ENCODE peak calls at places on chromosomes 3 and 15, in ten cellular contexts. U is epithelial cell of esophagus, N is fibroblast of the aortic adventitia, G is body of pancreas, E is fibroblast of mammary gland, P is brain microvascular endothelial cell, T is OCI-LY7, I is tibial nerve, A is HCT116, Z is Caco-2. M is an unnamed sample.

GRCh38 chr3:53725308-53725995 is 120.8 kb downstream of the CHDH start:
- DNase-seq in U (no peak), N (peak; percentile 7), G (no peak), E (no peak), P (no peak), T (no peak), I (no peak), A (no peak), Z (no peak), M (no peak)

GRCh38 chr3:72395654-72396415 is 452.4 kb downstream of the SHQ1 start:
- DNase-seq in U (no peak), N (no peak), G (no peak), E (peak; percentile 73), P (no peak), T (no peak), I (no peak), A (no peak), Z (no peak), M (no peak)

GRCh38 chr3:97835761-97836160 is 13.9 kb downstream of the CRYBG3 start:
- DNase-seq in U (peak; percentile 38), N (no peak), G (no peak), E (peak; percentile 52), P (peak; percentile 63), T (no peak), I (no peak), A (no peak), Z (no peak), M (peak; percentile 78)

GRCh38 chr3:138344754-138345153 is 3.6 kb upstream of the MRAS start:
- DNase-seq in U (no peak), N (no peak), G (peak; percentile 38), E (no peak), P (no peak), T (no peak), I (no peak), A (no peak), Z (no peak), M (no peak)

GRCh38 chr3:99934984-99935797 is 117.5 kb downstream of the CMSS1 start:
- DNase-seq in U (no peak), N (peak; percentile 57), G (no peak), E (peak; percentile 32), P (peak; percentile 21), T (no peak), I (no peak), A (no peak), Z (peak; percentile 28), M (peak; percentile 58)

GRCh38 chr15:70604671-70605070 is 158.7 kb downstream of the UACA start:
- DNase-seq in U (peak; percentile 41), N (no peak), G (no peak), E (no peak), P (no peak), T (no peak), I (no peak), A (no peak), Z (no peak), M (peak; percentile 57)

GRCh38 chr3:11494131-11494916 is 149.4 kb downstream of the VGLL4 start:
- DNase-seq in U (no peak), N (no peak), G (no peak), E (peak; percentile 57), P (no peak), T (no peak), I (no peak), A (no peak), Z (no peak), M (no peak)

GRCh38 chr3:11582123-11582968 is 61.4 kb downstream of the VGLL4 start:
- DNase-seq in U (peak; percentile 61), N (peak; percentile 95), G (peak; percentile 71), E (peak; percentile 88), P (peak; percentile 66), T (peak; percentile 31), I (peak; percentile 73), A (no peak), Z (no peak), M (peak; percentile 90)

GRCh38 chr3:39166134-39166710 is 12.8 kb upstream of the CSRNP1 start:
- DNase-seq in U (peak; percentile 92), N (peak; percentile 88), G (no peak), E (peak; percentile 93), P (peak; percentile 92), T (no peak), I (no peak), A (no peak), Z (no peak), M (peak; percentile 90)

GRCh38 chr3:141388823-141389617 is 20.7 kb downstream of the ZBTB38 start:
- DNase-seq in U (no peak), N (peak; percentile 78), G (no peak), E (peak; percentile 86), P (no peak), T (no peak), I (no peak), A (no peak), Z (no peak), M (no peak)

GRCh38 chr3:153970735-153971347 is 150.3 kb upstream of the ARHGEF26 start:
- DNase-seq in U (peak; percentile 41), N (peak; percentile 51), G (no peak), E (peak; percentile 52), P (peak; percentile 31), T (peak; percentile 4), I (no peak), A (peak; percentile 37), Z (no peak), M (peak; percentile 70)

GRCh38 chr3:112829031-112829430 is 17.6 kb downstream of the CD200R1L start:
- DNase-seq in U (no peak), N (no peak), G (no peak), E (no peak), P (no peak), T (no peak), I (no peak), A (no peak), Z (no peak), M (no peak)

GRCh38 chr15:64143276-64143675 is 8.3 kb upstream of the SNX22 start:
- DNase-seq in U (no peak), N (no peak), G (no peak), E (no peak), P (no peak), T (no peak), I (no peak), A (no peak), Z (no peak), M (no peak)
- TF ChIP-seq CTCF in U (no peak), N (no peak), G (no peak), E (no peak), P (no peak), T (peak; percentile 43), I (no peak), A (no peak), Z (no peak), M (no peak)

DNA sequence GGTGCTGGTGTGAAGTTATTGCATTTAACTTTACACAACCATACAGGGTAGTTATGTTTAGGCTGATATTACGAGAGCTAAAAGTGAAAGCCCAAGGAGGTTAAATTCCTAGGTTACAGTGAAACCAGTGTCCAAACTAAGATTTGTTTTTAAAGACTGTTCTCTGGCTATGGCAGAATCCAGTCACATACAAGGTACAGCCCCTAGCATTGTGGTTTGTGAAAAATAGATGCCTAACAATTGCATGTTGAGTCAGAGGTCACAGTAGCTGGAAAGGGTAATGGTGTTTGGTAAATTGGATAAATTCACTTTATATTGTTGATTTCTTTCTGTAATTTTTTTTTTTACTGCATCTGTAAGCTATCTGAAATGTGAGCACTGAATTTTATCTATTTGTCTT is 614.6 kb upstream of the TBL1XR1 start:
- DNase-seq in U (no peak), N (no peak), G (no peak), E (peak; percentile 47), P (no peak), T (no peak), I (no peak), A (no peak), Z (no peak), M (peak; percentile 62)
- H3K4me3 ChIP-seq in U (no peak overlapping the region), N (no peak overlapping the region), G (no peak overlapping the region), E (no peak overlapping the region), P (no peak overlapping the region), T (no peak overlapping the region), I (no peak overlapping the region), A (no peak overlapping the region), Z (no peak overlapping the region), M (no peak overlapping the region)

GRCh38 chr3:26719148-26719547 is 96.6 kb downstream of the LRRC3B start:
- DNase-seq in U (no peak), N (no peak), G (no peak), E (no peak), P (no peak), T (no peak), I (no peak), A (no peak), Z (no peak), M (no peak)

GRCh38 chr3:26718295-26718694 is 95.7 kb downstream of the LRRC3B start:
- DNase-seq in U (no peak), N (no peak), G (no peak), E (no peak), P (no peak), T (no peak), I (no peak), A (no peak), Z (no peak), M (no peak)

DNA sequence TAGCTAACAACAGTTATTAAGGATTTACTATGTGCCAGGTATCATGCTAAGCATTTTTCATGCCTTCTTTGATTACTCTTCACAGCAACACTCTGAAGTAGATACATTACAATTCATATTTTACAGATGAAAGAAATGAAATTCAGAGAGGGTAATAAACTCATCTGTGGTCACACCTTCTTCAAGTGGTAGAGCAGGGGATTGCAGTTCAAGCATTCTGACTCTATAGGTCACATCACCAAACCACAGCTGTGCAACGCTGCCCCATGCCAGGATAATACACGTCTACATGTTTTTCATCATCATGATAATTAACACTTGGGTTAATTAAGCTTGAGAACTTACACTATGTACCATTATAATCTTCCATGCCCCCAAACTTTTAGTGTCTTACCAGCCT is 98.5 kb downstream of the LRRC3B start:
- DNase-seq in U (no peak), N (no peak), G (no peak), E (no peak), P (no peak), T (no peak), I (no peak), A (no peak), Z (no peak), M (no peak)
- TF ChIP-seq CTCF in U (no peak), N (no peak), G (no peak), E (no peak), P (no peak), T (no peak), I (no peak), A (no peak), Z (no peak), M (no peak)

GRCh38 chr15:51576911-51577500 is 45.6 kb downstream of the DMXL2 start:
- DNase-seq in U (peak; percentile 85), N (peak; percentile 77), G (peak; percentile 27), E (peak; percentile 74), P (no peak), T (no peak), I (no peak), A (no peak), Z (peak; percentile 24), M (peak; percentile 86)

GRCh38 chr15:51575775-51576174 is 46.8 kb downstream of the DMXL2 start:
- DNase-seq in U (no peak), N (no peak), G (no peak), E (no peak), P (no peak), T (no peak), I (no peak), A (no peak), Z (no peak), M (no peak)

GRCh38 chr15:51579012-51579411 is 43.6 kb downstream of the DMXL2 start:
- DNase-seq in U (peak; percentile 21), N (peak; percentile 14), G (no peak), E (no peak), P (no peak), T (no peak), I (no peak), A (no peak), Z (no peak), M (peak; percentile 17)

GRCh38 chr15:51577907-51578306 is 44.7 kb downstream of the DMXL2 start:
- DNase-seq in U (no peak), N (no peak), G (no peak), E (no peak), P (no peak), T (no peak), I (no peak), A (no peak), Z (no peak), M (no peak)

GRCh38 chr15:51576451-51576850 is 46.1 kb downstream of the DMXL2 start:
- DNase-seq in U (no peak), N (no peak), G (no peak), E (no peak), P (no peak), T (no peak), I (no peak), A (no peak), Z (no peak), M (no peak)
- H3K4me3 ChIP-seq in U (no peak overlapping the region), N (no peak overlapping the region), G (no peak overlapping the region), E (no peak overlapping the region), P (no peak overlapping the region), T (no peak overlapping the region), I (no peak overlapping the region), A (no peak overlapping the region), Z (no peak overlapping the region), M (no peak overlapping the region)